ENCODE peak calls at places on chromosome 1, in eight cellular contexts. Z is RWPE2; X is AG09319; C is amniotic stem cell; P is ELR; M is activated CD8-positive, alpha-beta memory T cell treated with anti-CD3 and anti-CD28 coated beads, Interleukin-2, amount 10 ng/mL, durations not matched to agents 7 days and 5 days; B is stomach; W is cerebellum. Y is an unnamed sample.

GRCh38 chr1:231444059-231444458 is 22.0 kb upstream of the EGLN1 start:
- DNase-seq in Z (no peak), X (no peak), C (no peak), P (no peak), M (no peak), B (no peak), W (no peak), Y (no peak)

GRCh38 chr1:27727126-27727525 is 1.4 kb downstream of the FAM76A start:
- DNase-seq in Z (no peak), X (no peak), C (no peak), P (peak), M (no peak), B (no peak), W (no peak), Y (no peak)

GRCh38 chr1:180358649-180359048 is 128.6 kb downstream of the LHX4 start:
- DNase-seq in Z (no peak), X (no peak), C (no peak), P (no peak), M (no peak), B (no peak), W (peak), Y (no peak)

GRCh38 chr1:20840731-20841130 is 53.6 kb upstream of the HP1BP3 start:
- DNase-seq in Z (no peak), X (no peak), C (no peak), P (no peak), M (no peak), B (no peak), W (no peak), Y (no peak)

GRCh38 chr1:28028873-28029654 is 59.3 kb downstream of the EYA3 start:
- DNase-seq in Z (no peak), X (no peak), C (no peak), P (no peak), M (no peak), B (no peak), W (no peak), Y (no peak)

GRCh38 chr1:25872708-25873107 is 2.8 kb downstream of the PAQR7 start:
- DNase-seq in Z (no peak), X (no peak), C (no peak), P (no peak), M (no peak), B (no peak), W (no peak), Y (no peak)

GRCh38 chr1:160799641-160800040 is 3.7 kb downstream of the LY9 start:
- DNase-seq in Z (no peak), X (no peak), C (no peak), P (no peak), M (no peak), B (no peak), W (no peak), Y (no peak)

GRCh38 chr1:113055570-113055969 is 17.4 kb upstream of the LRIG2 start:
- DNase-seq in Z (no peak), X (no peak), C (no peak), P (no peak), M (no peak), B (no peak), W (no peak), Y (no peak)

GRCh38 chr1:7418442-7419080 is 352.5 kb upstream of the VAMP3 start:
- DNase-seq in Z (peak), X (no peak), C (no peak), P (no peak), M (peak), B (peak), W (no peak), Y (no peak)

GRCh38 chr1:160030657-160031367 is 978 bp downstream of the PIGM start:
- DNase-seq in Z (no peak), X (no peak), C (no peak), P (peak), M (no peak), B (no peak), W (peak), Y (no peak)

GRCh38 chr1:27504588-27505419 is 14.8 kb upstream of the WASF2 start:
- DNase-seq in Z (no peak), X (no peak), C (no peak), P (no peak), M (no peak), B (peak), W (no peak), Y (no peak)

GRCh38 chr1:112618721-112619517 is at the start of gene ST7L:
- DNase-seq in Z (peak), X (no peak), C (peak), P (peak), M (peak), B (peak), W (peak), Y (peak)

GRCh38 chr1:227465256-227465655 is 98.1 kb upstream of the ZNF678 start:
- DNase-seq in Z (no peak), X (no peak), C (no peak), P (no peak), M (no peak), B (no peak), W (no peak), Y (no peak)

GRCh38 chr1:200176181-200176580 is 148.7 kb downstream of the NR5A2 start:
- DNase-seq in Z (no peak), X (no peak), C (no peak), P (no peak), M (no peak), B (no peak), W (no peak), Y (no peak)

GRCh38 chr1:230109871-230110667 is 43.0 kb downstream of the GALNT2 start:
- DNase-seq in Z (no peak), X (no peak), C (no peak), P (no peak), M (peak), B (peak), W (no peak), Y (no peak)

GRCh38 chr1:155695107-155695506 is 6.2 kb downstream of the DAP3 start:
- DNase-seq in Z (no peak), X (no peak), C (no peak), P (no peak), M (no peak), B (peak), W (no peak), Y (no peak)

GRCh38 chr1:242205622-242206489 is 207.0 kb upstream of the MAP1LC3C start:
- DNase-seq in Z (no peak), X (no peak), C (no peak), P (no peak), M (no peak), B (no peak), W (peak), Y (no peak)

GRCh38 chr1:19393051-19393450 is 80.9 kb downstream of the SLC66A1 start:
- DNase-seq in Z (no peak), X (no peak), C (no peak), P (no peak), M (no peak), B (no peak), W (no peak), Y (no peak)

GRCh38 chr1:145898756-145899155 is 11.1 kb downstream of the ITGA10 start:
- DNase-seq in Z (no peak), X (no peak), C (no peak), P (no peak), M (no peak), B (no peak), W (no peak), Y (no peak)

GRCh38 chr1:14441302-14441741 is 157.2 kb upstream of the KAZN start:
- DNase-seq in Z (peak), X (peak), C (peak), P (no peak), M (no peak), B (no peak), W (no peak), Y (no peak)

GRCh38 chr1:228982637-228983036 is 247.4 kb downstream of the RHOU start:
- DNase-seq in Z (no peak), X (no peak), C (no peak), P (no peak), M (no peak), B (no peak), W (no peak), Y (no peak)

GRCh38 chr1:7648761-7649384 is 122.2 kb upstream of the VAMP3 start:
- DNase-seq in Z (no peak), X (no peak), C (no peak), P (no peak), M (no peak), B (peak), W (no peak), Y (no peak)

GRCh38 chr1:91891486-91891885 is 5.5 kb upstream of the TGFBR3 start:
- DNase-seq in Z (no peak), X (no peak), C (no peak), P (peak), M (no peak), B (no peak), W (no peak), Y (no peak)

GRCh38 chr1:86758570-86758969 is 54.2 kb downstream of the SH3GLB1 start:
- DNase-seq in Z (no peak), X (no peak), C (no peak), P (no peak), M (no peak), B (peak), W (no peak), Y (no peak)

GRCh38 chr1:78673120-78673519 is 23.5 kb downstream of the IFI44 start:
- DNase-seq in Z (no peak), X (no peak), C (no peak), P (no peak), M (no peak), B (no peak), W (no peak), Y (no peak)

GRCh38 chr1:213053455-213053854 is 2.4 kb downstream of the RPS6KC1 start:
- DNase-seq in Z (no peak), X (no peak), C (no peak), P (no peak), M (no peak), B (no peak), W (no peak), Y (no peak)

GRCh38 chr1:183226963-183227362 is 40.9 kb downstream of the LAMC2 start:
- DNase-seq in Z (no peak), X (no peak), C (no peak), P (no peak), M (no peak), B (no peak), W (no peak), Y (no peak)

GRCh38 chr1:31931241-31932225 is 6.6 kb downstream of the PTP4A2 start:
- DNase-seq in Z (no peak), X (no peak), C (peak), P (peak), M (no peak), B (no peak), W (no peak), Y (no peak)

GRCh38 chr1:32150847-32151246 is 28.6 kb upstream of the TXLNA start:
- DNase-seq in Z (no peak), X (no peak), C (no peak), P (no peak), M (no peak), B (no peak), W (no peak), Y (no peak)